ENCODE peak calls at places on chromosomes 2 and 18, in four cellular contexts. One of them, this sample, is unnamed.

GRCh38 chr2:203038586-203038985 is 23.9 kb downstream of the NBEAL1 start:
- DNase-seq in stomach: no peak
- DNase-seq in GM12878: no peak
- DNase-seq in transverse colon: no peak
- DNase-seq in this sample: no peak

GRCh38 chr2:80054339-80054675 is 250.2 kb downstream of the LRRTM1 start:
- DNase-seq in stomach: no peak
- DNase-seq in GM12878: no peak
- DNase-seq in transverse colon: no peak
- DNase-seq in this sample: no peak

GRCh38 chr2:6526093-6526824 is 339.4 kb downstream of the CMPK2 start:
- DNase-seq in stomach: peak
- DNase-seq in GM12878: peak
- DNase-seq in transverse colon: peak
- DNase-seq in this sample: no peak

GRCh38 chr2:30666307-30666874 is 140.9 kb downstream of the CAPN13 start:
- DNase-seq in stomach: no peak
- DNase-seq in GM12878: peak
- DNase-seq in transverse colon: no peak
- DNase-seq in this sample: peak

GRCh38 chr2:207330912-207331311 is 165.2 kb upstream of the KLF7 start:
- DNase-seq in stomach: peak
- DNase-seq in GM12878: peak
- DNase-seq in transverse colon: no peak
- DNase-seq in this sample: no peak

GRCh38 chr2:109422071-109422757 is 191.6 kb downstream of the SEPTIN10 start:
- DNase-seq in stomach: no peak
- DNase-seq in GM12878: no peak
- DNase-seq in transverse colon: no peak
- DNase-seq in this sample: no peak

GRCh38 chr18:12056034-12056883 is 37.4 kb upstream of the ANKRD62 start:
- DNase-seq in stomach: no peak
- DNase-seq in GM12878: no peak
- DNase-seq in transverse colon: no peak
- DNase-seq in this sample: no peak

GRCh38 chr2:157056200-157056676 is 201.3 kb upstream of the GALNT5 start:
- DNase-seq in stomach: no peak
- DNase-seq in GM12878: no peak
- DNase-seq in transverse colon: no peak
- DNase-seq in this sample: no peak

GRCh38 chr2:241187835-241188234 is 642 bp upstream of the ANO7 start:
- DNase-seq in stomach: no peak
- DNase-seq in GM12878: no peak
- DNase-seq in transverse colon: no peak
- DNase-seq in this sample: no peak

GRCh38 chr2:108364676-108365297 is 13.0 kb upstream of the SULT1C4 start:
- DNase-seq in stomach: no peak
- DNase-seq in GM12878: no peak
- DNase-seq in transverse colon: no peak
- DNase-seq in this sample: no peak

GRCh38 chr2:18871430-18871829 is 282.1 kb upstream of the NT5C1B start:
- DNase-seq in stomach: no peak
- DNase-seq in GM12878: no peak
- DNase-seq in transverse colon: no peak
- DNase-seq in this sample: no peak

GRCh38 chr18:48996901-48997463 is 46.2 kb upstream of the SMAD7 start:
- DNase-seq in stomach: no peak
- DNase-seq in GM12878: no peak
- DNase-seq in transverse colon: no peak
- DNase-seq in this sample: no peak

GRCh38 chr2:239141021-239141760 is 259.6 kb downstream of the HDAC4 start:
- DNase-seq in stomach: no peak
- DNase-seq in GM12878: no peak
- DNase-seq in transverse colon: no peak
- DNase-seq in this sample: no peak
- TF ChIP-seq POLR2AphosphoS5 in stomach: no peak
- TF ChIP-seq POLR2AphosphoS5 in GM12878: no peak
- TF ChIP-seq POLR2AphosphoS5 in transverse colon: no peak
- TF ChIP-seq POLR2AphosphoS5 in this sample: no peak

GRCh38 chr2:171772373-171772772 is 85.1 kb downstream of the DYNC1I2 start:
- DNase-seq in stomach: no peak
- DNase-seq in GM12878: no peak
- DNase-seq in transverse colon: no peak
- DNase-seq in this sample: no peak
- TF ChIP-seq EP300 in stomach: no peak
- TF ChIP-seq EP300 in GM12878: no peak
- TF ChIP-seq EP300 in transverse colon: no peak
- TF ChIP-seq EP300 in this sample: no peak

GRCh38 chr2:71591044-71591443 is 137.7 kb downstream of the DYSF start:
- DNase-seq in stomach: no peak
- DNase-seq in GM12878: no peak
- DNase-seq in transverse colon: no peak
- DNase-seq in this sample: no peak
- TF ChIP-seq POLR2AphosphoS5 in stomach: no peak
- TF ChIP-seq POLR2AphosphoS5 in GM12878: no peak
- TF ChIP-seq POLR2AphosphoS5 in transverse colon: no peak
- TF ChIP-seq POLR2AphosphoS5 in this sample: no peak

DNA sequence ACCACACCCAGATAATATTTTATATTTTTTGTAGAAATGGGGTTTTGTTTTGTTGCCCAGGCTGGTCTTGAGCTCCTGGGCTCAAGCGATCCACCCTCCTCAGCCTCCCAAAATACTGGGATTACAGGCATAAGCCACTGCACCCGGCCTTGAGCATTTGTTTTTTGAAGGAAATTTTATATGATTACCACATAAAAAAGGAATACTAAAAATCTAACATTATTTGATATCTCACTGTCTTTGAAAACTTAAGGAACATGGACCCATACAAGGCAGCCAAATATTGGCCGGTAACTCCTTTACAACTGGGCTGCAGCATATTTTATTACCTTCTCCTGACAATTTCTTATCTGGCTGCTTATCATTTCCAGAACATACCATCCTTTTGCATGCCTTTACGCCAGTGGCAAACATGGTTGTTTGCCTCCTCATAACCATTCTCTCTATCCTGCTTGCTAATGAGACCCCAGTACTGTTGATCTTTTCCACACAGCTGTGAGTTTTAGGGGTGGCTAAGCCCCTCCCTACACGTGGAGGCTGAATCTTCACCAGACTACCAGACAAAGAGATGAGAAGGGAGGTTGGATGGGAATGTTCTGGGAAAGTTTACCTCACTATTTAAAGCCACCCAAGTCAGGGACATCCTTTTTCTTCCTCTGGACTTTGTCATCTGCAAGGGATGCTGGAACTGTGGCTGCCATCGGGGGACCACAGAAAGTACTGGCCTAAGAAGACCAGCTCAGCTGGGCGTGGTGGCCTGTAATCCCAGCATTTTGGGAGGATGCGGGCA is 157.5 kb downstream of the TGIF1 start:
- DNase-seq in stomach: no peak
- DNase-seq in GM12878: no peak
- DNase-seq in transverse colon: no peak
- DNase-seq in this sample: no peak
- TF ChIP-seq EP300 in stomach: no peak
- TF ChIP-seq EP300 in GM12878: no peak
- TF ChIP-seq EP300 in transverse colon: no peak
- TF ChIP-seq EP300 in this sample: no peak

GRCh38 chr2:233426619-233427342 is 72.5 kb downstream of the DGKD start:
- DNase-seq in stomach: peak
- DNase-seq in GM12878: no peak
- DNase-seq in transverse colon: no peak
- DNase-seq in this sample: no peak
- TF ChIP-seq POLR2AphosphoS5 in stomach: peak
- TF ChIP-seq POLR2AphosphoS5 in GM12878: no peak
- TF ChIP-seq POLR2AphosphoS5 in transverse colon: no peak
- TF ChIP-seq POLR2AphosphoS5 in this sample: no peak

GRCh38 chr2:239267411-239267941 is 133.3 kb downstream of the HDAC4 start:
- DNase-seq in stomach: peak
- DNase-seq in GM12878: peak
- DNase-seq in transverse colon: peak
- DNase-seq in this sample: no peak
- TF ChIP-seq EP300 in stomach: peak
- TF ChIP-seq EP300 in GM12878: no peak
- TF ChIP-seq EP300 in transverse colon: no peak
- TF ChIP-seq EP300 in this sample: no peak

DNA sequence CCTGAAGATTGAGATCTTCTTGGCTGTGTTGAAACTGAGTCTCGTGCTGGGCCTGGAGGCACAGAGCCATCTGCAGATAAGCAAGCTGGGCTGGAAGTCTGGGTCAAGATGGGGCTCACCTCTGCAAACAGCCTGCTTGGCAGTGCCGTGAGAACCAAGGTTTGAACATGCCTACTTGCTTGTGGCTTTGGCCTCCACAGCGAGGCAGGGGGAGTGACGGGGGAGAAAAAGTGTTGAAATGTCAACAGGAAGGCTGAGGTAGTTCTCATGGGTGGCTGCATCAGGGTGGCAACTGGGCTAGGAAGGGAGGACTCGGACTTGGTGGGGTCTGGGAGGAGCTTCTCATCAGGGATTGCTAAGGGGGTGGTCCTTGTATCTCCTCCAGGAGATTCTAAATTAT is 99.7 kb downstream of the THNSL2 start:
- DNase-seq in stomach: no peak
- DNase-seq in GM12878: no peak
- DNase-seq in transverse colon: no peak
- DNase-seq in this sample: no peak
- TF ChIP-seq POLR2AphosphoS5 in stomach: no peak
- TF ChIP-seq POLR2AphosphoS5 in GM12878: no peak
- TF ChIP-seq POLR2AphosphoS5 in transverse colon: no peak
- TF ChIP-seq POLR2AphosphoS5 in this sample: no peak

DNA sequence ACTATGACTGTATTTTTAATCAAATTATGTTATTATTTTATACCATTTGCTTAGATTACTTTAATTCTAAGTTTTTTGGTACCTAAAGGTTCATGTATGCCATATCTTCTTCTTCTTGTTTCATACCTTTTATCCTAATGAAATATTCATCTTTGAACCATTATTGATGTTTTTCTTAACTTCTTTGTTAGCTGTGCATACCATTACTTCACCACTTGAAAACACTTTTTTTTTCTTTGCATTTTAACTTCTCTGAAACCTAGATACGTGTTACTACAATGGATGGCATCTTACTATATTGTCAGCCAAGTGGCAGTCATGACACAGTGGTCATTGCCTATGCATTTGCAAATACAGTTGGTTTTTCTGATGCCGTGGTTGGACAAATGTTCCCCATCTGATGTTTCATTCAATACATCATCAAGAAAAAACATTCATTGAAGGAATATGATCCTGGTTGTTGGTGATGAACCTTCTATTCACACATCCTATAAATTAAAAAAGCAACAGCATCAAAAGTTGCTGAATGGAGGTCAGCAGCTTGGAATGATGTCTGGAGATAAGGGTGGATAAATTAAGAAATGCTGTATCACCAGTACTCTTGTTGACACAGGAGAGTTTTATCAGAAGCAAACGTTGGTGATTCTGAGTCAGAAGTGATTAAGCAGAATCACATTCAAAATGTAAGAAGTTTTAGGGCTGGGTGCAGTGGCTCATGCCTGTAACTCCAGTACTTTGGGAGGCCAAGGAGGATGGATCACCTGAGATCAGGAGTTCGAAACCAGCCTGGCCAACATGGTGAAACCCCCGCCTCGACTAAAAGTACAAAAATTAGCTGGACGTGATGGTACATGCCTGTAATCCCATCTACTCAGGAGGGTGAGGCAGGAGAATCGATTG is 7.4 kb downstream of the IL36A start:
- DNase-seq in stomach: no peak
- DNase-seq in GM12878: no peak
- DNase-seq in transverse colon: no peak
- DNase-seq in this sample: no peak
- TF ChIP-seq EP300 in stomach: no peak
- TF ChIP-seq EP300 in GM12878: no peak
- TF ChIP-seq EP300 in transverse colon: no peak
- TF ChIP-seq EP300 in this sample: no peak

GRCh38 chr2:168930242-168930641 is 29.2 kb downstream of the G6PC2 start:
- DNase-seq in stomach: no peak
- DNase-seq in GM12878: no peak
- DNase-seq in transverse colon: no peak
- DNase-seq in this sample: no peak
- TF ChIP-seq POLR2AphosphoS5 in stomach: no peak
- TF ChIP-seq POLR2AphosphoS5 in GM12878: no peak
- TF ChIP-seq POLR2AphosphoS5 in transverse colon: no peak
- TF ChIP-seq POLR2AphosphoS5 in this sample: no peak